ENCODE peak calls at places on chromosomes 3 and 15, in five cellular contexts. P is fibroblast of gingiva; E is stimulated activated naive B cell treated with anti-CD40 and anti-IgM and Interleukin-4, amounts not matched to agents 10 μg/mL and 1 μg/mL and 100 μg/mL, for 72 hours; I is astrocyte of the spinal cord; M is cardiac muscle cell. R is an unnamed sample.

GRCh38 chr15:79682285-79682684 is 214.5 kb downstream of the MTHFS start:
- DNase-seq in P (peak), E (no peak), I (peak), M (no peak), R (no peak)

GRCh38 chr3:157493627-157494550 is 9.3 kb downstream of the VEPH1 start:
- DNase-seq in P (peak), E (no peak), I (peak), M (peak), R (no peak)

GRCh38 chr15:94317211-94317610 is 85.8 kb downstream of the MCTP2 start:
- DNase-seq in P (no peak), E (no peak), I (no peak), M (no peak), R (no peak)

GRCh38 chr3:16374047-16375019 is 109.3 kb downstream of the OXNAD1 start:
- DNase-seq in P (no peak), E (peak), I (no peak), M (no peak), R (no peak)

GRCh38 chr3:63914312-63914711 is 2.1 kb upstream of the SCAANT1 start:
- DNase-seq in P (peak), E (no peak), I (no peak), M (no peak), R (no peak)

GRCh38 chr3:49362579-49362978 is 4.4 kb upstream of the GPX1 start:
- DNase-seq in P (peak), E (no peak), I (peak), M (no peak), R (no peak)

GRCh38 chr15:92636950-92637481 is 18.6 kb downstream of the FAM174B start:
- DNase-seq in P (no peak), E (no peak), I (no peak), M (no peak), R (no peak)

GRCh38 chr3:108441081-108441507 is 69.3 kb downstream of the MYH15 start:
- DNase-seq in P (peak), E (no peak), I (peak), M (no peak), R (no peak)

GRCh38 chr3:4322635-4323034 is 19.5 kb downstream of the SETMAR start:
- DNase-seq in P (peak), E (no peak), I (peak), M (no peak), R (no peak)